ENCODE peak calls at places on chromosomes 16 and 17, in four cellular contexts. T, W, H and D are unnamed samples.

GRCh38 chr17:77859411-77859810 is 99.1 kb upstream of the TNRC6C start:
- DNase-seq in T (no peak), W (no peak), H (no peak), D (no peak)

GRCh38 chr16:65449526-65449925 is 327.7 kb upstream of the CDH11 start:
- DNase-seq in T (no peak), W (no peak), H (no peak), D (no peak)

GRCh38 chr16:56606688-56607618 is 1.4 kb upstream of the MT2A start:
- DNase-seq in T (no peak), W (peak; percentile 92), H (peak; percentile 80), D (peak; percentile 77)

GRCh38 chr17:30905742-30906100 is 317 bp downstream of the TEFM start:
- DNase-seq in T (no peak), W (no peak), H (no peak), D (no peak)

GRCh38 chr17:41002814-41003213 is 3.1 kb upstream of the KRTAP3-2 start:
- DNase-seq in T (no peak), W (no peak), H (no peak), D (no peak)

GRCh38 chr17:18008496-18009268 is 30.3 kb downstream of the ATPAF2 start:
- DNase-seq in T (no peak), W (no peak), H (no peak), D (no peak)

GRCh38 chr16:49455991-49456745 is 82.6 kb downstream of the C16orf78 start:
- DNase-seq in T (no peak), W (no peak), H (no peak), D (no peak)

GRCh38 chr17:80852476-80853015 is 139.1 kb upstream of the CHMP6 start:
- DNase-seq in T (no peak), W (no peak), H (no peak), D (no peak)

GRCh38 chr17:81153340-81153803 is 11.9 kb upstream of the PVALEF start:
- DNase-seq in T (no peak), W (no peak), H (no peak), D (no peak)

GRCh38 chr17:64411999-64412771 is 21.5 kb upstream of the PECAM1 start:
- DNase-seq in T (peak; percentile 59), W (peak; percentile 65), H (peak; percentile 20), D (no peak)

GRCh38 chr17:30372755-30373154 is 6.0 kb upstream of the CPD start:
- DNase-seq in T (no peak), W (no peak), H (no peak), D (no peak)

GRCh38 chr16:69703638-69704037 is 22.7 kb downstream of the NQO1 start:
- DNase-seq in T (no peak), W (no peak), H (no peak), D (no peak)

GRCh38 chr17:15261063-15261817 is 3.9 kb downstream of the PMP22 start:
- DNase-seq in T (no peak), W (no peak), H (peak; percentile 60), D (no peak)

GRCh38 chr17:70855401-70856054 is 686.2 kb downstream of the KCNJ2 start:
- DNase-seq in T (no peak), W (no peak), H (no peak), D (no peak)

GRCh38 chr17:38559025-38559879 is 46.5 kb downstream of the SRCIN1 start:
- DNase-seq in T (peak; percentile 89), W (peak; percentile 73), H (peak; percentile 88), D (no peak)

GRCh38 chr16:75250809-75251279 is 580 bp downstream of the BCAR1 start:
- DNase-seq in T (no peak), W (no peak), H (peak; percentile 51), D (no peak)

GRCh38 chr17:36152639-36153120 is 23.8 kb downstream of the TBC1D3B start:
- DNase-seq in T (no peak), W (no peak), H (no peak), D (no peak)

GRCh38 chr16:71781741-71782140 is 26.9 kb downstream of the AP1G1 start:
- DNase-seq in T (no peak), W (no peak), H (no peak), D (no peak)

GRCh38 chr16:65426484-65426883 is 304.6 kb upstream of the CDH11 start:
- DNase-seq in T (no peak), W (no peak), H (no peak), D (no peak)

GRCh38 chr16:19307587-19308241 is 22.2 kb downstream of the CLEC19A start:
- DNase-seq in T (no peak), W (no peak), H (no peak), D (no peak)

GRCh38 chr17:16255481-16255901 is 38.5 kb downstream of the PIGL start:
- DNase-seq in T (peak; percentile 7), W (peak; percentile 63), H (peak; percentile 59), D (peak; percentile 15)

GRCh38 chr16:47826070-47826469 is 329.7 kb downstream of the ABCC12 start:
- DNase-seq in T (no peak), W (no peak), H (no peak), D (no peak)

GRCh38 chr17:7438050-7438614 is 1.2 kb upstream of the FGF11 start:
- DNase-seq in T (no peak), W (peak; percentile 64), H (peak; percentile 54), D (no peak)
- TF ChIP-seq CTCF in T (no peak), W (no peak), H (no peak), D (no peak)

GRCh38 chr17:42411321-42411820 is 11.7 kb downstream of the CAVIN1 start:
- DNase-seq in T (no peak), W (peak; percentile 31), H (no peak), D (no peak)
- H3K4me3 ChIP-seq in T (no peak overlapping the region), W (peak overlapping the region; percentile 11), H (no peak overlapping the region), D (peak overlapping the region; percentile 41)

GRCh38 chr17:74859439-74860228 is at the start of gene GRIN2C:
- DNase-seq in T (no peak), W (no peak), H (no peak), D (no peak)
- TF ChIP-seq CTCF in T (peak; percentile 7), W (peak; percentile 13), H (no peak), D (no peak)

DNA sequence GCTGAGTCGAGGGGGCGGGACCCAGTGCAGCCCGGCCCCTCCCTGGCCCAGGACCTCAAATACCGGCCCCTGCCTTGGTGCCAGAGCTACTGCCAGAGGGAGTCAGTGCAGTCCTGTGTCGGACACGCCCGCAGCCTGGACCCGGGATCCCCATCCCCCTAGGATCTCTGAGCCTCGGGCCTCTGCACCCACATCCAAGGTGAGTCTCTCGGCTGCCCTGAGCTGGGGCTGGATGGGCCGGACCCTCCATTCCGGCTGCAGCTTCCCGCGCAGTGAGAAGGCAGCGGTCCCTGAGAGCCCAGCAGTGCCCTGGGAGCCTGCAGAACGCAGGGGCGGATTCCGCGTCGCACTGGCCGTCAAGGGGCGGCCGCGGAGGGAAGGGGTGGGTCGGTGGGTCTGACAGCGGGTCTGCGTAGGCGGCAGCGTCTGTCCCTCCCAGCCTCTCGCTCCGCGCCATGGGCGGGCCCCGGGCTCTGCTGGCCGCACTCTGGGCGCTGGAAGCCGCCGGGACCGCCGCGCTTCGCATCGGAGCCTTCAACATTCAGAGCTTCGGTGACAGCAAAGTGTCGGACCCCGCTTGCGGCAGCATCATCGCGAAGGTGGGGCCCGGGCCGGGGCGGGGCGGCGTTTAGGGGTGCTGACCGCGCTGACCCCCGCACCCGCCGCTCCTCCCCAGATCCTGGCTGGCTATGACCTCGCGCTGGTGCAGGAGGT is at the start of gene DNASE1L2:
- DNase-seq in T (no peak), W (no peak), H (no peak), D (no peak)
- H3K4me3 ChIP-seq in T (peak within 1 kb of the TSS; percentile 63), W (no peak within 1 kb of the TSS), H (no peak within 1 kb of the TSS), D (peak within 1 kb of the TSS; percentile 57)

GRCh38 chr17:34852614-34853013 is 108.6 kb downstream of the CCT6B start:
- DNase-seq in T (no peak), W (no peak), H (no peak), D (no peak)
- TF ChIP-seq CTCF in T (peak; percentile 63), W (no peak), H (no peak), D (no peak)

DNA sequence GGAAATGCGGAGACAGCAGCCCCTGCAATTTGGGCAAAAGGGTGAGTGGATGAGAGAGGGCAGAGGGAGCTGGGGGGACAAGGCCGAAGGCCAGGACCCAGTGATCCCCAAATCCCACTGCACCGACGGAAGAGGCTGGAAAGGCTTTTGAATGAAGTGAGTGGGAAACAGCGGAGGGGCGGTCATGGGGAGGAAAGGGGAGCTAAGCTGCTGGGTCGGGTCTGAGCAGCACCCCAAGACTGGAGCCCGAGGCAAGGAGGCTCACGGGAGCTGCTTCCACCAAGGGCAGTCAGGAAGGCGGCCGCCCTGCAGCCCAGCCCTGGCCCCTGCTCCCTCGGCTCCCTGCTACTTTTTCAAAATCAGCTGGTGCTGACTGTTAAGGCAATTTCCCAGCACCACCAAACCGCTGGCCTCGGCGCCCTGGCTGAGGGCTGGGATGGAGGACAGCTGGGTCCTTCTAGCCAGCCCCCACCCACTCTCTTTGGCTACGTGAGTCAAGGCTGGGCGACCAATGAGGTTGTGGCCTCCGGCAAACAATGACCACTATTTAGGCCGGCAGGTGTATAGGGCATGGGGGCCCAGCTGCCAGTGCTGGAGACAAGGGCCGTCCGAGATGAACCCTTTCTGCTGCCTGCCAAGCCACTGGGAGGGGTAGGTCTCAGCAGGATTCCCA is 509 bp downstream of the SERPINF1 start:
- DNase-seq in T (no peak), W (peak; percentile 57), H (peak; percentile 55), D (no peak)
- H3K4me3 ChIP-seq in T (peak overlapping the region; percentile 54), W (peak overlapping the region; percentile 40), H (peak overlapping the region; percentile 56), D (peak overlapping the region; percentile 43)